ENCODE peak calls at places on chromosomes 7 and 10, in six cellular contexts. D is stomach, O is A549, B is sigmoid colon, E is suprapubic skin, T is transverse colon. J is an unnamed sample.

GRCh38 chr10:58219875-58220274 is 47.8 kb downstream of the IPMK start:
- DNase-seq in O (no peak), D (no peak), E (no peak), T (no peak), B (no peak), J (no peak)

GRCh38 chr10:90871279-90871760 is 454 bp upstream of the RPP30 start:
- DNase-seq in E (no peak), T (peak; percentile 21), O (peak; percentile 65), B (no peak), D (no peak), J (no peak)

GRCh38 chr10:37775612-37776011 is 81.8 kb downstream of the ZNF248 start:
- DNase-seq in E (no peak), T (no peak), B (no peak), O (no peak), D (no peak), J (no peak)

GRCh38 chr10:88557659-88558058 is 25.5 kb downstream of the RNLS start:
- DNase-seq in B (no peak), D (no peak), E (no peak), T (no peak), O (no peak), J (no peak)

GRCh38 chr10:43939389-43939938 is 290.8 kb upstream of the ZNF32 start:
- DNase-seq in O (no peak), B (no peak), T (no peak), E (no peak), D (no peak), J (no peak)

GRCh38 chr10:69810097-69810496 is 8.4 kb downstream of the COL13A1 start:
- DNase-seq in B (no peak), E (no peak), D (no peak), O (no peak), T (no peak), J (no peak)

GRCh38 chr10:125857185-125857760 is 23.8 kb downstream of the DHX32 start:
- DNase-seq in E (no peak), T (no peak), B (no peak), D (no peak), O (no peak), J (no peak)

GRCh38 chr7:77580762-77581350 is 43.8 kb downstream of the PTPN12 start:
- DNase-seq in B (no peak), D (no peak), O (no peak), E (no peak), T (no peak), J (no peak)

GRCh38 chr7:43902542-43903054 is 3.8 kb downstream of the URGCP start:
- DNase-seq in T (no peak), O (no peak), E (no peak), B (no peak), D (no peak), J (no peak)

DNA sequence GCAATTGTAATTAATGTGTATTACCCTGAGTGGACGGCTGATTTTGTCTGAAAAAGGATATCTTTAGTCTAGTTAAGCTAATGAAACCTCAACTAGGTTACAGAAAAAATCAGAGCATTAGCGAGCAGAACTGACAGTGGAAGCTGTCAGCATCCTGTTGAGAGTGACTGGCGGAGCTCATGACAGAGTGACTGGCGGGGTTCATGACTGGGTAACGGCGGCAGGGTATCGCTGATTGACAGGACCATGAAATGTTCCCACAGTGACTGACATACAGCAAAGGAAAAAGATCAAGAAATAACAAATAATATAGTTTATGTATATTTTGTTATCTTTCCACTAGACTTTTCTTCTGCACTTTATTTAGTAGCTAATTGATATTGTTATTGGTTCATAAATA is 202.5 kb upstream of the AGK start:
- DNase-seq in B (no peak), E (no peak), T (no peak), D (no peak), O (no peak), J (no peak)
- TF ChIP-seq EP300 in B (no peak), E (no peak), T (no peak), D (no peak), O (no peak), J (no peak)

GRCh38 chr10:11148638-11149037 is 131.0 kb downstream of the CELF2 start:
- DNase-seq in B (no peak), E (no peak), O (no peak), T (no peak), D (no peak), J (no peak)

GRCh38 chr10:11148131-11148530 is 130.5 kb downstream of the CELF2 start:
- DNase-seq in B (no peak), E (no peak), T (no peak), O (no peak), D (no peak), J (no peak)

GRCh38 chr10:11150876-11151275 is 133.2 kb downstream of the CELF2 start:
- DNase-seq in T (no peak), D (no peak), E (no peak), B (no peak), O (no peak), J (no peak)

GRCh38 chr10:11150255-11150731 is 132.6 kb downstream of the CELF2 start:
- DNase-seq in B (no peak), D (no peak), T (no peak), O (no peak), E (no peak), J (no peak)

GRCh38 chr10:11149499-11149898 is 131.8 kb downstream of the CELF2 start:
- DNase-seq in D (no peak), T (no peak), B (no peak), O (no peak), E (no peak), J (no peak)
- H3K4me3 ChIP-seq in D (no peak overlapping the region), T (no peak overlapping the region), B (no peak overlapping the region), O (no peak overlapping the region), E (no peak overlapping the region), J (no peak overlapping the region)

DNA sequence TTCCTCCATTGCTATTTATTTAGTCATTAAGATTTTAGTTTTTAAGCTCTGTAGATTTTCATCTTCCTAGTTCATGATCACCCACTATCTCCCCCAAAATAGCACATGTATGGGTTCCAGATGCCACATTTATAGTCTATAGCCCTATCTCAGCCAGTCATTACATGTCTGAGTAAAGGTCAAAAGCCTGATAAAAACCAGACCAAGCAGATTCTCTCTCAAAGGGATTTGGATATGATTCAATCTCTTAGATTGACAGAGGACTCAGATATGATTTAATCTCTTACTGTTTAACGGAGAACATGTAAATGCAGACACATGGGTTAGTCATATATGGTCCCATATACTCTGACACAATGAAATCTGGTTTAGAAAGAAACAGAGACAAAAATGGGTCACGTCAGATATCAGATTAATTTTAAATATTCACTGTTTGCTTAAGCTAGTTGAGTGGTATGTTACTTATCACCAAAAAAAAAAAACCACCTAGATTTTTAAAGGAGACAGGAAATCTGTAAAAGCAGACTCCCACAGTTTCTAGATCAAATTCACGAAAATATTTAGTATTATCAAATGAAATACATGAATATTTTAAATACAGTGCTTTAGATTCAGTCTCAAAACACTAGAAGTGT is 107.0 kb upstream of the LRRN3 start:
- DNase-seq in O (no peak), D (no peak), T (no peak), E (no peak), B (no peak), J (no peak)
- TF ChIP-seq EP300 in O (no peak), D (no peak), T (no peak), E (no peak), B (no peak), J (no peak)

GRCh38 chr7:604884-605531 is 85.4 kb upstream of the PDGFA start:
- DNase-seq in O (no peak), B (no peak), D (no peak), E (no peak), T (no peak), J (no peak)
- H3K4me3 ChIP-seq in O (no peak overlapping the region), B (peak overlapping the region; percentile 6), D (peak overlapping the region; percentile 25), E (peak overlapping the region; percentile 1), T (no peak overlapping the region), J (no peak overlapping the region)

GRCh38 chr7:47788083-47788482 is 160.2 kb downstream of the PKD1L1 start:
- DNase-seq in D (no peak), T (no peak), O (no peak), B (no peak), E (no peak), J (no peak)

GRCh38 chr7:47785923-47786556 is 162.2 kb downstream of the PKD1L1 start:
- DNase-seq in B (no peak), O (no peak), D (no peak), T (no peak), E (no peak), J (no peak)

GRCh38 chr7:47787249-47788069 is 160.8 kb downstream of the PKD1L1 start:
- DNase-seq in T (no peak), B (no peak), E (no peak), O (no peak), D (no peak), J (no peak)

GRCh38 chr7:47783456-47784240 is 164.6 kb downstream of the PKD1L1 start:
- DNase-seq in B (peak; percentile 75), E (no peak), T (no peak), D (no peak), O (peak; percentile 40), J (no peak)

DNA sequence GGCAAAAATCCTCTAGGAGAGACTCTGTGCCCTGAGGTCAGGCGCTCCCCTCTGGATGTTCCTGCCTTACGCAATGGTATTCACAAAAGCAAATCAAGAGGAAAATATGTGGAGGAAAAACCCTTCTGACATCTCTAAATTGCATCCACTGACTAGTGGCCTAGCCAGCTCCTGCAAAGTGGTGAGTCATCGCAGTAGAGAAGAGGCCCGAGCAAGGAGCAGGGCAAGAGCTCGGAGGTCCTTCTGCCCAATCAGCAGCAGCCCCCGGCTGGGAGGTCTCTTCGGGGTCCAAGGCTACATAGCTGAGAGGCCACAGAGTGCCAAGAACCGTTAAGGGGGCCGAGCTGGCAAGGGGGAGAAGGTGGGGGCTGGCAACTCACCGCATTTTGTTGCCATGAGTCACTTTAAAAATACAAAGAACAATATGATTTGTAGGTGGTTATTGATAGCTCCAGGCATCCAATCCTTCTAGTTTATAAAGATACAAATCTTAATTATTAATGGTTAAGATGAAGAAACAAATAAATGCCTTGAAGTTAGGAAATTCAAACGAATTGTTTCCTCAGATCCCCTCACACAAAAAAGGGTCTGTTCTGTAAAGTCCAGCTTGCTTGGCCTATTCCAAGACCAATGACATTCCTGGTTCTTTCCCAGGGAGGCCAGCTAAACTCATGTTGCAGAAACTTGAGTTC is 161.6 kb downstream of the PKD1L1 start:
- DNase-seq in O (peak; percentile 90), B (peak; percentile 88), D (no peak), E (no peak), T (peak; percentile 28), J (peak; percentile 55)
- TF ChIP-seq EP300 in O (peak; percentile 99), B (peak; percentile 3), D (no peak), E (no peak), T (no peak), J (peak; percentile 85)

GRCh38 chr7:142855756-142856564 is 1.1 kb downstream of the EPHB6 start:
- DNase-seq in O (no peak), B (peak; percentile 90), E (peak; percentile 88), D (peak; percentile 52), T (peak; percentile 45), J (peak; percentile 33)

GRCh38 chr7:142854505-142855400 is at the start of gene EPHB6:
- DNase-seq in B (peak; percentile 91), O (peak; percentile 33), T (peak; percentile 87), D (peak; percentile 89), E (peak; percentile 89), J (peak; percentile 77)

GRCh38 chr7:142855401-142855743 is 496 bp downstream of the EPHB6 start:
- DNase-seq in E (no peak), B (no peak), O (no peak), T (no peak), D (no peak), J (no peak)

GRCh38 chr7:142851269-142851668 is 3.6 kb upstream of the EPHB6 start:
- DNase-seq in B (no peak), E (no peak), T (no peak), D (no peak), O (no peak), J (no peak)

GRCh38 chr7:142853739-142854504 is 954 bp upstream of the EPHB6 start:
- DNase-seq in O (peak; percentile 79), B (peak; percentile 82), E (peak; percentile 85), D (peak; percentile 64), T (peak; percentile 70), J (no peak)
- H3K4me3 ChIP-seq in O (peak overlapping the region; percentile 61), B (peak overlapping the region; percentile 76), E (peak overlapping the region; percentile 78), D (peak overlapping the region; percentile 77), T (peak overlapping the region; percentile 48), J (peak overlapping the region; percentile 70)

GRCh38 chr10:73635781-73636180 is 5.5 kb downstream of the MYOZ1 start:
- DNase-seq in D (no peak), E (no peak), B (peak; percentile 19), T (no peak), O (no peak), J (no peak)
- TF ChIP-seq EP300 in D (no peak), E (no peak), B (no peak), T (no peak), O (no peak), J (no peak)

J was measured in tibial nerve.